ENCODE peak calls at places on chromosomes 16 and 17, in four cellular contexts. One of them, this sample, is unnamed.

GRCh38 chr17:795276-795675 is 13.1 kb downstream of the MRM3 start:
- DNase-seq in PC-9: no peak
- DNase-seq in fibroblast of lung: no peak
- DNase-seq in HCT116: no peak
- DNase-seq in this sample: no peak

GRCh38 chr16:24013733-24014645 is 178.2 kb downstream of the PRKCB start:
- DNase-seq in PC-9: no peak
- DNase-seq in fibroblast of lung: no peak
- DNase-seq in HCT116: no peak
- DNase-seq in this sample: peak; percentile 96

GRCh38 chr16:72300892-72301291 is 128.9 kb upstream of the PMFBP1 start:
- DNase-seq in PC-9: no peak
- DNase-seq in fibroblast of lung: no peak
- DNase-seq in HCT116: no peak
- DNase-seq in this sample: no peak

GRCh38 chr16:54507091-54507490 is 220.5 kb upstream of the IRX3 start:
- DNase-seq in PC-9: no peak
- DNase-seq in fibroblast of lung: no peak
- DNase-seq in HCT116: no peak
- DNase-seq in this sample: peak; percentile 47

GRCh38 chr16:86594712-86595111 is 16.4 kb downstream of the FOXL1 start:
- DNase-seq in PC-9: no peak
- DNase-seq in fibroblast of lung: peak; percentile 39
- DNase-seq in HCT116: no peak
- DNase-seq in this sample: no peak

GRCh38 chr16:53822936-53823529 is 119.1 kb downstream of the FTO start:
- DNase-seq in PC-9: no peak
- DNase-seq in fibroblast of lung: no peak
- DNase-seq in HCT116: no peak
- DNase-seq in this sample: no peak

GRCh38 chr17:50580636-50581035 is 20.1 kb downstream of the CACNA1G start:
- DNase-seq in PC-9: no peak
- DNase-seq in fibroblast of lung: no peak
- DNase-seq in HCT116: no peak
- DNase-seq in this sample: no peak

GRCh38 chr17:65797809-65798208 is 236.4 kb upstream of the AXIN2 start:
- DNase-seq in PC-9: no peak
- DNase-seq in fibroblast of lung: peak; percentile 7
- DNase-seq in HCT116: no peak
- DNase-seq in this sample: peak; percentile 48

GRCh38 chr17:31418773-31419350 is 27.4 kb downstream of the RAB11FIP4 start:
- DNase-seq in PC-9: no peak
- DNase-seq in fibroblast of lung: no peak
- DNase-seq in HCT116: no peak
- DNase-seq in this sample: no peak

GRCh38 chr16:56353054-56353921 is 72.1 kb downstream of the AMFR start:
- DNase-seq in PC-9: peak; percentile 48
- DNase-seq in fibroblast of lung: no peak
- DNase-seq in HCT116: no peak
- DNase-seq in this sample: no peak

GRCh38 chr17:56292010-56292409 is 138.7 kb downstream of the ANKFN1 start:
- DNase-seq in PC-9: no peak
- DNase-seq in fibroblast of lung: peak; percentile 56
- DNase-seq in HCT116: no peak
- DNase-seq in this sample: no peak

GRCh38 chr17:45430738-45431530 is 1.7 kb downstream of the ARHGAP27 start:
- DNase-seq in PC-9: peak; percentile 82
- DNase-seq in fibroblast of lung: no peak
- DNase-seq in HCT116: no peak
- DNase-seq in this sample: no peak

GRCh38 chr17:44636562-44636961 is 19.7 kb upstream of the MEIOC start:
- DNase-seq in PC-9: peak; percentile 64
- DNase-seq in fibroblast of lung: peak; percentile 81
- DNase-seq in HCT116: peak; percentile 13
- DNase-seq in this sample: peak; percentile 1

GRCh38 chr16:20952144-20952797 is 51.7 kb downstream of the LYRM1 start:
- DNase-seq in PC-9: peak; percentile 93
- DNase-seq in fibroblast of lung: no peak
- DNase-seq in HCT116: peak; percentile 26
- DNase-seq in this sample: no peak

GRCh38 chr17:59451706-59452105 is 113.7 kb upstream of the DHX40 start:
- DNase-seq in PC-9: peak; percentile 54
- DNase-seq in fibroblast of lung: peak; percentile 19
- DNase-seq in HCT116: no peak
- DNase-seq in this sample: no peak

GRCh38 chr16:28491080-28491969 is 549 bp downstream of the CLN3 start:
- DNase-seq in PC-9: peak; percentile 95
- DNase-seq in fibroblast of lung: peak; percentile 9
- DNase-seq in HCT116: no peak
- DNase-seq in this sample: peak; percentile 22

GRCh38 chr16:67910162-67910561 is 17.1 kb downstream of the PSKH1 start:
- DNase-seq in PC-9: no peak
- DNase-seq in fibroblast of lung: peak; percentile 65
- DNase-seq in HCT116: no peak
- DNase-seq in this sample: peak; percentile 35

GRCh38 chr17:57874434-57875108 is 24.7 kb upstream of the MRPS23 start:
- DNase-seq in PC-9: no peak
- DNase-seq in fibroblast of lung: peak; percentile 91
- DNase-seq in HCT116: no peak
- DNase-seq in this sample: peak; percentile 99

GRCh38 chr17:57874058-57874419 is 24.2 kb upstream of the MRPS23 start:
- DNase-seq in PC-9: no peak
- DNase-seq in fibroblast of lung: no peak
- DNase-seq in HCT116: no peak
- DNase-seq in this sample: no peak

GRCh38 chr17:57876866-57877237 is 27.0 kb upstream of the MRPS23 start:
- DNase-seq in PC-9: no peak
- DNase-seq in fibroblast of lung: no peak
- DNase-seq in HCT116: no peak
- DNase-seq in this sample: no peak

GRCh38 chr17:57876023-57876865 is 26.4 kb upstream of the MRPS23 start:
- DNase-seq in PC-9: no peak
- DNase-seq in fibroblast of lung: no peak
- DNase-seq in HCT116: no peak
- DNase-seq in this sample: no peak

DNA sequence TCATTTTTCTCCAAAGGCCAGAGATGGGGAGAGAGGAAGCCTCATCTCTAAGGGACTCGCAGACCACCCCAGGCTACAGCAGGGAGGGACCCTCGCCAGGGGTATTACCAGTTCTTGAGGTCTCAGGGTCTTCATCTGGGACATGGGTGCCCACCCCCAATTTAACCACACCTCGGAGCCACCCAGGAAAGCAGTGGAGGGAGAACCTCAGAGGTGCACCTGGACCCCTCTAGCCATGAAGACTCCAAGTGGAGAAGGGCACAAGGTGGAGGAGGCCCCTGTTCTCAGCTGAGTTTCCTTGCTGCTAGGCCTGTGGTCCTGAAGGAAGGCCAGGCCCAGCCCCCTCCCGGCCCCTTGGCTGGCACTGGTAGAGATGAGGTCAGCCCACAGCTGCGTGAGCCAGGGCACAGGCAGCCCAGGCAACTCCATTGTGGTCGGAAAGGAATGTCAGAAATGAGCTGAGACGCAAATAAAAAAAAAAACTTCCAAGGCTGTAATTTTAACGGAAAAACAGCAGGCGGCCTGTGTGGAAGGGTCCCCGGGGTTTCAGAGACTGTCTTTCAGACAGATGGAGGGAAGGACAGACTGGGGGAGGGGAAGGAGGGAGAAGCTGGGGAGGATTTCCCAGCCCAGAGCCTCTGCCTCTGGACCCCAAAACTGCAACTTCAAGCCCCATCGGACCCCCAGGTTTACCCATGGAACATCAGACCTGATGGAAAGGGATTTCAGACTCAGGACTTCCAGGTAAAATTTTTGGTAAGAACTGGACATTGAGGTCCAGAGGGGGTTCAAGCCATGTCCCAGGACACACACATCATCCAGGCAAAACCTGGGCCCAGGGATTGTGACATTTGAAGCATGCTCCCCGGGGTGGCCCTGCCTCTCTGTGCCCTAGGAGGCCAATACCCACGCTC is 25.5 kb upstream of the MRPS23 start:
- DNase-seq in PC-9: peak; percentile 92
- DNase-seq in fibroblast of lung: peak; percentile 98
- DNase-seq in HCT116: peak; percentile 90
- DNase-seq in this sample: peak; percentile 94
- TF ChIP-seq EZH2 in PC-9: no peak
- TF ChIP-seq EZH2 in fibroblast of lung: no peak
- TF ChIP-seq EZH2 in HCT116: no peak
- TF ChIP-seq EZH2 in this sample: no peak

DNA sequence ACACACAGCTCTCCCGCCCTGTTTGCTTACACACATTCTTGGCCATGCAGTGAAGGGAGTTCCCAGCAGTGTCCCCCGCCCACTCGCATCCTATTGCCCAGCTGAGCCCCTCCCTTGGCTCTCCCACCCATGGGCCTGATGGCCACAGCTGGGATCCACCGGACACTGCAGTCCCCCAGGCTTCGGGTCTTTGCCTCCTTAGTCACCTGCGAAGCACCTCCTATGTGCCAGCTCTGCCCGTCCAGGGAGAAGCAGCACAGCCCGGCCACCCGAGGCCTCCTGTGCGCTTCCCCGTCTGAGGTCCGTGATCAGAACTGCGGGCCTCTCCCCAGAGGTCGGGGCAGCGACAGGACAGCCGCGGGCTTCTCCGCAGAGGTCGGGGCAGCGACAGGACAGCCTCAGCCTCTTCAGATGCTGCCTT is 136.9 kb downstream of the BANP start:
- DNase-seq in PC-9: no peak
- DNase-seq in fibroblast of lung: peak; percentile 29
- DNase-seq in HCT116: no peak
- DNase-seq in this sample: no peak
- TF ChIP-seq EZH2 in PC-9: no peak
- TF ChIP-seq EZH2 in fibroblast of lung: no peak
- TF ChIP-seq EZH2 in HCT116: no peak
- TF ChIP-seq EZH2 in this sample: no peak

GRCh38 chr16:13921328-13921727 is 1.4 kb downstream of the ERCC4 start:
- DNase-seq in PC-9: no peak
- DNase-seq in fibroblast of lung: no peak
- DNase-seq in HCT116: no peak
- DNase-seq in this sample: no peak

GRCh38 chr16:13923703-13924298 is 3.8 kb downstream of the ERCC4 start:
- DNase-seq in PC-9: peak; percentile 58
- DNase-seq in fibroblast of lung: peak; percentile 83
- DNase-seq in HCT116: peak; percentile 42
- DNase-seq in this sample: peak; percentile 74

GRCh38 chr16:13931845-13932244 is 11.9 kb downstream of the ERCC4 start:
- DNase-seq in PC-9: no peak
- DNase-seq in fibroblast of lung: no peak
- DNase-seq in HCT116: no peak
- DNase-seq in this sample: no peak

GRCh38 chr16:13928644-13929043 is 8.7 kb downstream of the ERCC4 start:
- DNase-seq in PC-9: no peak
- DNase-seq in fibroblast of lung: no peak
- DNase-seq in HCT116: no peak
- DNase-seq in this sample: no peak

DNA sequence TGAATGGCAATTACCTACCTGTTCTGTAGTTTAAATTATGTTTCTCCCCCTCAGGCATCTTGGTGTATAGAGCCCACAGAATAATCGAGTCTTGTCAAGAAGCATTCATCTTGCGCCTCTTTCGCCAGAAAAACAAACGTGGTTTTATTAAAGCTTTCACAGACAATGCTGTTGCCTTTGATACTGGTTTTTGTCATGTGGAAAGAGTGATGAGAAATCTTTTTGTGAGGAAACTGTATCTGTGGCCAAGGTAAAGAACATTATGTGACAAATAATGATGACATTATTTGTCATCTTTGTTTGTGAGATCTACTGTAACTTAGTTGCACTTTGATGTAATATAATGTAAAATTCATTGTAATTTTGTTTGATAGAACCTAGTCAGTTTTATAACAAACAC is 6.6 kb downstream of the ERCC4 start:
- DNase-seq in PC-9: no peak
- DNase-seq in fibroblast of lung: no peak
- DNase-seq in HCT116: no peak
- DNase-seq in this sample: no peak
- TF ChIP-seq EZH2 in PC-9: no peak
- TF ChIP-seq EZH2 in fibroblast of lung: no peak
- TF ChIP-seq EZH2 in HCT116: no peak
- TF ChIP-seq EZH2 in this sample: no peak

DNA sequence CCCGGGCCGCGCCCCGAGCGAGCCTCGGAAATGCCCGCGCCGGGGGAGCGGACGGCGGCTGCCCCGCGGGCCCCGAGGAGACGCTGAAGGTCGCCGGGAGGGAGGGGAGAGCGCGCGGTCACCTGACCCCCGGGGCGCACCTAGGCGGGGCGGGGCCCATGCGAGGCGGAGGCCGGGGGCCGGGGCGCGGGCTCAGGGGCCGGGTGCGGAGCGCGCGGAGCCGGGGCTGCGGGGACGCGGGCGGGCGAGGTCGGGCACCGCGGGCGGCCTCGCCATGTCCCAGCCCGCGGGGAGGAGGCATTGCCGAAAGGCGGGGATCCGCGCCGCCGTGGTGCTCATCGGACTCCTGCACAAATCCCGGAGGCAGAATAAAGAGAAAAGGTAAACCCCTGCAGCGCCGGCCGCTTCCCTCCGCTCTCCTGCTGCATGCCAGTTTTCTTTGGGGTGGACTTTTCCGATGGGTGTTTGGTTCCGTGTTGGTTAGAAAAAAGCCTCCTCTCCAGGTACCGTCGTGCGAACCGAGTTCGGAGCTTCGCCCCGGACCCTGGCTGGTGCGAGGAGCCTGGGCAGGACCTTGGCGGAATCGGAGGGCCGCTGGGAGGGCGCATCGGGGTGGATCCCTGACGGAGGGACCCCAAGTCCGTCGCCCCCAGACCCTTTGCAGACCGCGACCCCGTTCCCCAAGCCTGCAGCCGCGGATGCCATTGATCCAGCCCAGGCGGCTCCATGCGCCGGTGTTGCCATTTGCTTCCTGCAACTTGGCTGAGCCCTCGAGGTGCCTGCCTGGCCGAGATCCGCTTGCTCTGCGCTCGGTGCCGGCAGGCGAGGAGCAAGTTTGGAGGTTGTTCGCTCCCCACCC is 57.7 kb downstream of the RAP1GAP2 start:
- DNase-seq in PC-9: no peak
- DNase-seq in fibroblast of lung: peak; percentile 19
- DNase-seq in HCT116: no peak
- DNase-seq in this sample: no peak
- TF ChIP-seq EZH2 in PC-9: no peak
- TF ChIP-seq EZH2 in fibroblast of lung: no peak
- TF ChIP-seq EZH2 in HCT116: no peak
- TF ChIP-seq EZH2 in this sample: peak; percentile 99